ENCODE peak calls at places on chromosomes 4 and X, in eight cellular contexts. L is right atrium auricular region, F is ovary, J is erythroblast, Q is GM10248, H is left cardiac atrium, A is AG08396, K is T-helper 1 cell. B is an unnamed sample.

GRCh38 chrX:139831689-139832456 is 101.0 kb downstream of the ATP11C start:
- DNase-seq in L (no peak), F (peak; percentile 9), J (no peak), Q (no peak), H (no peak), A (peak; percentile 8), K (no peak), B (no peak)

GRCh38 chr4:139978692-139979091 is 175.3 kb downstream of the MAML3 start:
- DNase-seq in L (no peak), F (no peak), J (no peak), Q (peak; percentile 53), H (no peak), A (no peak), K (no peak), B (no peak)

GRCh38 chr4:78954048-78954666 is 14.9 kb upstream of the PAQR3 start:
- DNase-seq in L (no peak), F (no peak), J (peak; percentile 27), Q (no peak), H (no peak), A (no peak), K (no peak), B (no peak)

GRCh38 chrX:70029790-70030189 is 19.9 kb downstream of the AWAT2 start:
- DNase-seq in L (no peak), F (no peak), J (no peak), Q (no peak), H (no peak), A (no peak), K (no peak), B (no peak)

GRCh38 chr4:184306949-184307348 is 89.3 kb upstream of the ENPP6 start:
- DNase-seq in L (peak; percentile 30), F (no peak), J (no peak), Q (no peak), H (no peak), A (no peak), K (no peak), B (no peak)

GRCh38 chr4:76579596-76580375 is 144.8 kb downstream of the SHROOM3 start:
- DNase-seq in L (no peak), F (no peak), J (no peak), Q (no peak), H (no peak), A (no peak), K (no peak), B (no peak)

GRCh38 chrX:131802836-131803626 is 220.1 kb upstream of the STK26 start:
- DNase-seq in L (no peak), F (peak; percentile 83), J (peak; percentile 31), Q (peak; percentile 49), H (peak; percentile 75), A (peak; percentile 32), K (no peak), B (no peak)

GRCh38 chr4:81631958-81632439 is 160.3 kb upstream of the RASGEF1B start:
- DNase-seq in L (no peak), F (no peak), J (no peak), Q (no peak), H (no peak), A (peak; percentile 26), K (no peak), B (no peak)

GRCh38 chrX:45758738-45759397 is 558.2 kb upstream of the DIPK2B start:
- DNase-seq in L (no peak), F (no peak), J (no peak), Q (no peak), H (no peak), A (no peak), K (no peak), B (no peak)

GRCh38 chr4:165443276-165443675 is 64.5 kb downstream of the CPE start:
- DNase-seq in L (no peak), F (no peak), J (no peak), Q (no peak), H (no peak), A (no peak), K (no peak), B (no peak)

GRCh38 chr4:183962413-183962812 is 57.3 kb downstream of the STOX2 start:
- DNase-seq in L (no peak), F (no peak), J (no peak), Q (no peak), H (no peak), A (no peak), K (no peak), B (no peak)

GRCh38 chrX:13764765-13765164 is 30.2 kb downstream of the OFD1 start:
- DNase-seq in L (no peak), F (no peak), J (no peak), Q (no peak), H (peak; percentile 33), A (no peak), K (no peak), B (no peak)

GRCh38 chr4:102525099-102525498 is 23.9 kb downstream of the NFKB1 start:
- DNase-seq in L (no peak), F (no peak), J (peak; percentile 9), Q (no peak), H (no peak), A (no peak), K (no peak), B (no peak)

GRCh38 chr4:67437974-67438713 is 107.2 kb downstream of the CENPC start:
- DNase-seq in L (no peak), F (no peak), J (peak; percentile 3), Q (no peak), H (no peak), A (peak; percentile 18), K (no peak), B (no peak)

B was measured in activated naive CD8-positive, alpha-beta T cell treated with anti-CD3 and anti-CD28 coated beads, Interleukin-2, amount 50 U/mL, for 16 hours.